ENCODE peak calls at places on chromosomes 2 and 18, in six cellular contexts. K, B, W, H, T and P are unnamed samples.

GRCh38 chr2:236117861-236118269 is 50.3 kb downstream of the GBX2 start:
- DNase-seq in K (no peak), T (no peak), W (no peak), B (peak), H (peak), P (no peak)

GRCh38 chr2:146246734-146247523 is 1597.9 kb upstream of the ACVR2A start:
- DNase-seq in H (no peak), K (no peak), T (no peak), W (peak), B (no peak), P (no peak)

GRCh38 chr2:85503611-85504433 is 35.1 kb upstream of the MAT2A start:
- DNase-seq in K (no peak), H (no peak), B (no peak), T (no peak), W (peak), P (no peak)

GRCh38 chr2:75325594-75325993 is 126.3 kb upstream of the TACR1 start:
- DNase-seq in B (no peak), K (no peak), T (no peak), H (no peak), W (no peak), P (no peak)

GRCh38 chr18:13291745-13292447 is 73.3 kb downstream of the LDLRAD4 start:
- DNase-seq in K (no peak), T (no peak), H (no peak), W (no peak), B (no peak), P (no peak)

GRCh38 chr2:215015421-215015820 is 123.0 kb downstream of the ABCA12 start:
- DNase-seq in K (no peak), W (no peak), B (no peak), T (no peak), H (no peak), P (no peak)

GRCh38 chr18:68676913-68677312 is 38.0 kb downstream of the TMX3 start:
- DNase-seq in K (no peak), W (peak), B (no peak), T (no peak), H (no peak), P (no peak)

GRCh38 chr2:27545348-27546141 is 37.3 kb upstream of the ZNF512 start:
- DNase-seq in W (peak), B (no peak), K (no peak), H (no peak), T (no peak), P (no peak)

GRCh38 chr2:224987733-224988132 is 54.5 kb downstream of the DOCK10 start:
- DNase-seq in W (peak), K (no peak), H (no peak), B (no peak), T (no peak), P (no peak)

GRCh38 chr18:23406271-23406787 is 46.8 kb upstream of the RIOK3 start:
- DNase-seq in B (peak), K (no peak), H (peak), W (peak), T (no peak), P (peak)

GRCh38 chr18:23967321-23968089 is 47.0 kb upstream of the TTC39C start:
- DNase-seq in T (peak), W (no peak), H (no peak), K (no peak), B (no peak), P (no peak)

GRCh38 chr2:233059797-233060499 is at the start of gene INPP5D:
- DNase-seq in H (no peak), W (no peak), T (no peak), K (no peak), B (peak), P (peak)

GRCh38 chr2:142582317-142582716 is 295.1 kb upstream of the KYNU start:
- DNase-seq in K (no peak), W (no peak), B (no peak), T (no peak), H (no peak), P (no peak)

GRCh38 chr2:26650713-26651457 is 9.7 kb upstream of the CIB4 start:
- DNase-seq in T (no peak), W (no peak), K (no peak), H (no peak), B (no peak), P (no peak)

GRCh38 chr18:73850782-73851181 is 296.9 kb downstream of the FBXO15 start:
- DNase-seq in B (no peak), T (no peak), K (no peak), W (no peak), H (no peak), P (no peak)

GRCh38 chr2:152611458-152612231 is 105.6 kb downstream of the PRPF40A start:
- DNase-seq in B (no peak), K (no peak), H (peak), W (peak), T (peak), P (no peak)

GRCh38 chr2:205903549-205904129 is 182.3 kb downstream of the INO80D start:
- DNase-seq in B (peak), W (no peak), H (peak), K (peak), T (no peak), P (peak)

GRCh38 chr2:199612509-199613130 is 154.9 kb upstream of the SATB2 start:
- DNase-seq in H (no peak), B (no peak), K (no peak), W (no peak), T (no peak), P (no peak)

GRCh38 chr2:98463551-98463971 is 18.9 kb downstream of the INPP4A start:
- DNase-seq in H (no peak), K (no peak), W (no peak), T (no peak), B (no peak), P (no peak)

GRCh38 chr2:24676493-24676892 is 116.7 kb downstream of the PTRHD1 start:
- DNase-seq in H (no peak), W (no peak), B (no peak), T (no peak), K (no peak), P (no peak)

GRCh38 chr2:230807686-230808085 is 57.1 kb upstream of the ITM2C start:
- DNase-seq in H (no peak), T (no peak), K (no peak), B (no peak), W (no peak), P (no peak)

GRCh38 chr2:197838036-197838435 is 33.6 kb downstream of the PLCL1 start:
- DNase-seq in W (peak), H (no peak), K (no peak), B (no peak), T (peak), P (no peak)

GRCh38 chr2:165833156-165833555 is 39.1 kb upstream of the GALNT3 start:
- DNase-seq in H (no peak), W (peak), B (no peak), K (no peak), T (no peak), P (no peak)

GRCh38 chr2:95509408-95509807 is 24.9 kb upstream of the TRIM43B start:
- DNase-seq in K (no peak), W (no peak), H (no peak), B (no peak), T (no peak), P (no peak)

GRCh38 chr2:42995752-42996422 is 203.5 kb upstream of the HAAO start:
- DNase-seq in T (no peak), B (no peak), H (no peak), K (no peak), W (no peak), P (no peak)

GRCh38 chr2:237731663-237732062 is 66.9 kb upstream of the RBM44 start:
- DNase-seq in T (no peak), H (peak), K (no peak), B (peak), W (peak), P (no peak)

GRCh38 chr2:53770264-53770663 is 2.7 kb downstream of the CHAC2 start:
- DNase-seq in B (no peak), W (no peak), T (no peak), H (peak), K (no peak), P (peak)

GRCh38 chr2:10448646-10449480 is 736 bp upstream of the ODC1 start:
- DNase-seq in K (peak), W (peak), B (peak), T (peak), H (peak), P (no peak)

GRCh38 chr2:193837368-193837767 is 1642.6 kb upstream of the TMEFF2 start:
- DNase-seq in W (no peak), T (no peak), K (no peak), H (no peak), B (no peak), P (no peak)

GRCh38 chr2:197184959-197185586 is 125.5 kb downstream of the ANKRD44 start:
- DNase-seq in T (no peak), W (peak), H (no peak), K (no peak), B (no peak), P (no peak)

GRCh38 chr2:173033080-173033479 is 42.6 kb upstream of the MAP3K20 start:
- DNase-seq in W (peak), B (no peak), T (no peak), H (no peak), K (no peak), P (no peak)

GRCh38 chr2:62112192-62112591 is 83.7 kb upstream of the B3GNT2 start:
- DNase-seq in K (no peak), H (no peak), W (no peak), T (no peak), B (no peak), P (no peak)

GRCh38 chr2:104597942-104598341 is 256.0 kb upstream of the POU3F3 start:
- DNase-seq in B (no peak), W (no peak), H (no peak), K (no peak), T (no peak), P (no peak)

GRCh38 chr18:41842886-41843285 is 112.1 kb upstream of the PIK3C3 start:
- DNase-seq in K (no peak), B (no peak), H (no peak), W (no peak), T (no peak), P (no peak)

GRCh38 chr2:222038086-222038802 is 260.6 kb downstream of the PAX3 start:
- DNase-seq in B (peak), W (peak), K (peak), T (no peak), H (no peak), P (no peak)

GRCh38 chr2:134079373-134079772 is 174.5 kb upstream of the MGAT5 start:
- DNase-seq in T (no peak), H (no peak), K (no peak), B (no peak), W (no peak), P (no peak)

GRCh38 chr18:59264136-59264571 is 9.1 kb downstream of the RAX start:
- DNase-seq in W (no peak), K (no peak), H (no peak), B (no peak), T (no peak), P (no peak)

GRCh38 chr18:54480616-54481015 is 110.4 kb upstream of the DYNAP start:
- DNase-seq in B (no peak), K (no peak), H (no peak), W (no peak), T (no peak), P (no peak)

DNA sequence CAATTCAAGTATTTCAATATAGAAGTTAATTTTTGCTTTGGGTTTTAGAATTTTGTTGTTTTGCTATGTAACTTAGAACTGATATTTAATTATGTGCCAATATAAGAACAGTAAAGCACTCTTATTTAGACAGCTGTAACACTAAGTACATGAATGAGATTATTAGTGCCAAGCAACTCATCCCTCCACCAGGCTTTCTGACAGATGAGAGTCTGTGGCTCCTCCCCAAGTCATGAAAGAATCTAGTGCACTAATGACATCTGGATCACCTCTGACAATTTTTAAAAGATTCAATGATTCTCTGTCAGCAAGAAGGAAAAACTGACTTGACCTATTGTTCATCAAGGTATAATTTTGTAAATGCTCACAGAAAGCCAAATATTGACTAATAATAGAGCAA is 67.8 kb downstream of the TMEFF2 start:
- DNase-seq in W (no peak), T (no peak), B (no peak), H (no peak), K (no peak), P (no peak)
- TF ChIP-seq BHLHE40 in W (no peak), T (no peak), B (no peak), H (no peak), K (no peak), P (no peak)

GRCh38 chr18:79406708-79407107 is 11.0 kb downstream of the NFATC1 start:
- DNase-seq in K (no peak), H (no peak), B (no peak), W (no peak), T (no peak), P (no peak)

GRCh38 chr18:79403723-79404566 is 8.2 kb downstream of the NFATC1 start:
- DNase-seq in W (no peak), K (no peak), T (no peak), H (no peak), B (no peak), P (no peak)

GRCh38 chr18:79404567-79404910 is 8.8 kb downstream of the NFATC1 start:
- DNase-seq in T (no peak), B (no peak), K (no peak), H (no peak), W (no peak), P (no peak)

GRCh38 chr18:79405019-79405780 is 9.5 kb downstream of the NFATC1 start:
- DNase-seq in B (no peak), W (no peak), H (no peak), K (no peak), T (no peak), P (no peak)

DNA sequence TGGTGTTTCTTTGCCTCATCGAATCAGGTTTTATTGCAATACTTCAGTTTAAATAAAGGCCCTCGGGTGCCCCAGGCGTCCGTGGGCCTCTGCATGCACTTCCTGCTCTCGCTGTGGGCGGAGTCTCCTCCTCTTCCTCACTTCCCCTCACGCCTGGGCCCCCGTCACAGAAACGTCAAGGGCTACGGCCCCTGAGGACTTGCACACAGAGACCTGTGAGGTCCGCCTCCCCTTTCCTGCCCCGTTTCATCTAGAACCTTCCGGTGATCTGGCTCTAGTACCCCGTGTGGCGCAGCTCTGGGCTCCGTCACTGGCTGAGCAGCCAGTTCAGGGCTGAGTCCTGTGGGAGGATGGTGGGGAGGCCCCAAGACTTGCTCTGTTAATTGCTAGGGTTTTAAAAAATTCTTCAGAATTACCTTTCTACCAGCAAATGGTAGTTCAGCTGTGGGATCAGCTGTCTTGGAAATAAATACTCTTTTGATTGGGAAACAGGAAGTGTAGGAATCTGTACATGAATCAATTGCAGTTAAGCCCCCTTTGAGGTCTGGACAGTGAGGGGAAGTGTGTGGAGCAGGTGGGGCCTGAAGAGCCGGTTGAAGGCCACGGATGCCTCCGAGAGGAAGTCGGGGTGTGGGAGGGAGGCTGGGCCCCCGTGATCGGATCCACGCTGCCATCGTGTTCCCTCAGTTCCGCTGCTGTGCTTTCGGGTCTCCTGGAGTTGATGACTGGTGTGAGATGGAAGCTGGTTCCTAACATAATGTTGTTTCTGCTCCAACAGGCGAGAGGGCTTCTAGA is 10.2 kb downstream of the NFATC1 start:
- DNase-seq in W (no peak), H (no peak), B (no peak), K (no peak), T (peak), P (no peak)
- TF ChIP-seq BHLHE40 in W (no peak), H (no peak), B (no peak), K (no peak), T (peak), P (no peak)

GRCh38 chr2:210523650-210524289 is 32.6 kb upstream of the CPS1 start:
- DNase-seq in W (no peak), K (no peak), B (peak), H (no peak), T (no peak), P (no peak)

GRCh38 chr2:210524533-210524932 is 31.9 kb upstream of the CPS1 start:
- DNase-seq in H (no peak), B (no peak), W (no peak), T (no peak), K (no peak), P (no peak)

GRCh38 chr2:210528716-210529115 is 27.7 kb upstream of the CPS1 start:
- DNase-seq in K (no peak), T (no peak), H (no peak), B (no peak), W (no peak), P (no peak)

GRCh38 chr2:210531050-210531449 is 25.3 kb upstream of the CPS1 start:
- DNase-seq in H (no peak), K (no peak), B (no peak), T (no peak), W (no peak), P (no peak)

DNA sequence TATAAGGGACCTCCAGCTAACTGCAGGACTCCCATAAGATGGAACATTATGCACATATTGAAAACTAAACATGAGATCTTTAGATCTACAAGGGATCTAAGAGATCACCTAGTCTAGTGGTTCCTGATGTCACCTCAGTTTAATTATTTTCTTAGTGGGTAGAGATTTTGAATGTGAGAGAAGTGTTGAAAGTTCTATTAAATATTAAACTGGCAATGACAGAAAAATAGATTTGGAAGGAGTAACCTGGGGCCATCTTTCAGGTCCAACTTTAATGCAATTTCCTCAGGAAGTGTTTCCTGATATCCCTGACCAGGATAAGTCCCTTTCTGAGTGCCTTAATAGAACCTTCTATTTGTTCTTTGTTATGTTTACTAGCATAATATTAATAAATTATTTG is 29.1 kb upstream of the CPS1 start:
- DNase-seq in T (no peak), K (no peak), B (no peak), H (no peak), W (no peak), P (no peak)
- TF ChIP-seq BHLHE40 in T (no peak), K (no peak), B (no peak), H (no peak), W (no peak), P (no peak)

GRCh38 chr2:96527052-96527964 is 9.2 kb upstream of the ARID5A start:
- DNase-seq in K (no peak), H (no peak), W (peak), T (no peak), B (no peak), P (no peak)

GRCh38 chr2:96528680-96529375 is 7.7 kb upstream of the ARID5A start:
- DNase-seq in K (no peak), H (no peak), B (no peak), W (no peak), T (no peak), P (peak)

GRCh38 chr2:96526615-96527014 is 9.9 kb upstream of the ARID5A start:
- DNase-seq in T (no peak), K (no peak), H (no peak), W (no peak), B (no peak), P (no peak)

GRCh38 chr2:96529376-96530143 is 7.0 kb upstream of the ARID5A start:
- DNase-seq in W (no peak), B (no peak), T (no peak), K (no peak), H (no peak), P (no peak)

DNA sequence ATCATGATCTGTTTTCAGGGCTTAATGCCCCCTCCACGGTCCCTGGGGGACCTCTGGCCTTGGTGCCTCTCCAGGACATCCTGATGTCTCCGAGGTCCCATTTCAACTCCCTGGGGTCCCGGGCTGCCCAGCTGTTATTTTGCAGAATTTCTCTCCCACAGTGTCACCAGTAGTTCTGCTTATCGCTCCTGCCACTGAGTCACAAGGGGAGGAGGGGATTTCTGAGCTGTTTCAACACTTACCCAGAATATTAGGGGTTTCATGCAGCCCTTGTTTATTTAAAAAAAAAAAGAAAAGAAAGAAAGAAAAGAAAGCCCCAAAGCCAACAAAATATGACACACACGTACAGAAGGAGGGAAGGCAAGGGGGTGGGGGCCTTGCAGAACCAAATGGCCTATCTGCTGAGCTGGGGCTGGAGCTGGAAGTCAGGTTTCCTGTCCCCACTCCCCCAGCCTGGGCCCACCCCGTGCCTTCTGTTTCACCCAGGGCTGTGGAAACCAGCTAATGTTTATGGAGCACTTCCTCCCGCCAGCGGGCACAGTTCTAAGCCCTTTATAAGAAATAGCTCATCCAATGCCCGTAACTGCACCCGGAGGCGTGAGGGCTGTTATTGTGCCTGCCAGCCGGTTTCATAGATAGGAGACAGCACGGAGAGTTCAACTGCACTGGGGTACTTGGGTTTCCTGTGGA is 8.4 kb upstream of the ARID5A start:
- DNase-seq in K (no peak), T (peak), W (peak), H (no peak), B (no peak), P (no peak)
- TF ChIP-seq BHLHE40 in K (no peak), T (no peak), W (peak), H (no peak), B (no peak), P (no peak)